ENCODE peak calls at places on chromosomes 11 and 22, in six cellular contexts. E, X, N, H, U and S are unnamed samples.

GRCh38 chr11:126257764-126258163 is 10.9 kb downstream of the SRPRA start:
- DNase-seq in N (no peak), X (no peak), U (peak), E (no peak), H (no peak), S (peak)

GRCh38 chr11:92540113-92540512 is 315.5 kb downstream of the FAT3 start:
- DNase-seq in H (no peak), X (no peak), N (no peak), E (no peak), U (no peak), S (no peak)

GRCh38 chr11:77130763-77131513 is 2.9 kb downstream of the MYO7A start:
- DNase-seq in N (no peak), U (no peak), H (no peak), X (no peak), E (no peak), S (peak)

GRCh38 chr11:30062103-30062502 is 45.3 kb upstream of the KCNA4 start:
- DNase-seq in E (no peak), H (no peak), X (no peak), U (no peak), N (no peak), S (no peak)

GRCh38 chr11:117830674-117831351 is 6.3 kb upstream of the FXYD2 start:
- DNase-seq in H (no peak), N (no peak), U (no peak), X (peak), E (no peak), S (no peak)

GRCh38 chr11:8604078-8604723 is 10.2 kb upstream of the STK33 start:
- DNase-seq in X (peak), N (no peak), H (peak), E (peak), U (peak), S (peak)

GRCh38 chr22:50325444-50326224 is 1.2 kb downstream of the DENND6B start:
- DNase-seq in N (no peak), E (no peak), H (no peak), X (no peak), U (no peak), S (no peak)

GRCh38 chr11:62444271-62444833 is 25.5 kb downstream of the SCGB1A1 start:
- DNase-seq in N (no peak), H (peak), E (no peak), X (no peak), U (peak), S (no peak)